ENCODE peak calls at places on chromosomes 13 and 19, in four cellular contexts. Q is GM23248, C is pancreas, P is SJSA1. K is an unnamed sample. For H3K27me3, the result is how much of the 10 kb centered on the place peaks cover.

GRCh38 chr19:16062789-16063188 is 13.5 kb upstream of the TPM4 start:
- DNase-seq in Q (no peak), C (no peak), P (no peak), K (peak)

GRCh38 chr13:30333601-30334000 is 26.2 kb upstream of the KATNAL1 start:
- DNase-seq in Q (no peak), P (no peak), C (no peak), K (no peak)

GRCh38 chr13:33351324-33351723 is 65.8 kb upstream of the STARD13 start:
- DNase-seq in Q (peak), C (no peak), P (no peak), K (peak)

GRCh38 chr13:49022472-49023144 is 46.9 kb downstream of the FNDC3A start:
- DNase-seq in C (no peak), P (no peak), Q (peak), K (no peak)

GRCh38 chr13:108266316-108266936 is 3.1 kb upstream of the TNFSF13B start:
- DNase-seq in P (no peak), Q (no peak), C (no peak), K (no peak)

GRCh38 chr19:32829345-32829896 is 40.1 kb downstream of the SLC7A9 start:
- DNase-seq in C (no peak), P (no peak), Q (no peak), K (no peak)

GRCh38 chr19:42313096-42313839 is at the start of gene TMEM145:
- DNase-seq in Q (peak), P (no peak), C (peak), K (no peak)

GRCh38 chr19:41888926-41889325 is 5.9 kb downstream of the ARHGEF1 start:
- DNase-seq in P (no peak), Q (no peak), C (no peak), K (no peak)

GRCh38 chr13:44629465-44630183 is 53.5 kb upstream of the TSC22D1 start:
- DNase-seq in Q (peak), P (no peak), C (no peak), K (no peak)

GRCh38 chr19:53870485-53870844 is 2.8 kb downstream of the MYADM start:
- DNase-seq in Q (no peak), P (no peak), C (peak), K (no peak)

GRCh38 chr13:45825124-45825650 is 26.4 kb downstream of the SIAH3 start:
- DNase-seq in C (no peak), Q (no peak), P (no peak), K (no peak)

GRCh38 chr13:81171065-81171647 is 830.2 kb upstream of the SPRY2 start:
- DNase-seq in Q (peak), P (no peak), C (no peak), K (no peak)

GRCh38 chr19:41922585-41922984 is 5.7 kb downstream of the ERFL start:
- DNase-seq in Q (no peak), P (no peak), C (no peak), K (no peak)

GRCh38 chr13:33471182-33471581 is 185.6 kb upstream of the STARD13 start:
- DNase-seq in C (no peak), Q (no peak), P (no peak), K (no peak)

GRCh38 chr19:32874605-32875004 is 5.0 kb upstream of the SLC7A9 start:
- DNase-seq in P (peak), Q (no peak), C (no peak), K (no peak)

GRCh38 chr13:33101835-33102234 is 85.6 kb downstream of the KL start:
- DNase-seq in P (no peak), C (no peak), Q (no peak), K (no peak)

GRCh38 chr19:2173841-2174577 is 10.3 kb downstream of the DOT1L start:
- DNase-seq in P (no peak), Q (no peak), C (peak), K (no peak)

GRCh38 chr13:97335488-97336134 is 98.4 kb upstream of the RAP2A start:
- DNase-seq in C (no peak), P (no peak), Q (no peak), K (no peak)

GRCh38 chr13:32791545-32792172 is 205.4 kb downstream of the PDS5B start:
- DNase-seq in C (no peak), P (no peak), Q (peak), K (no peak)

GRCh38 chr19:10290439-10290875 is 705 bp downstream of the ICAM5 start:
- DNase-seq in Q (peak), C (no peak), P (no peak), K (no peak)

GRCh38 chr13:35851238-35851814 is 279.9 kb downstream of the DCLK1 start:
- DNase-seq in P (no peak), C (no peak), Q (no peak), K (no peak)

GRCh38 chr19:18010149-18010548 is 2.2 kb downstream of the ARRDC2 start:
- DNase-seq in C (no peak), P (no peak), Q (no peak), K (no peak)

GRCh38 chr19:18017275-18018083 is 9.5 kb downstream of the ARRDC2 start:
- DNase-seq in P (no peak), Q (no peak), C (no peak), K (peak)

GRCh38 chr19:18013621-18014111 is 5.7 kb downstream of the ARRDC2 start:
- DNase-seq in C (no peak), P (no peak), Q (no peak), K (no peak)

GRCh38 chr19:18013210-18013609 is 5.2 kb downstream of the ARRDC2 start:
- DNase-seq in P (no peak), Q (no peak), C (no peak), K (no peak)

GRCh38 chr19:18014197-18014596 is 6.2 kb downstream of the ARRDC2 start:
- DNase-seq in P (no peak), Q (no peak), C (no peak), K (no peak)
- H3K4me3 ChIP-seq in P (no peak), Q (no peak), C (no peak), K (no peak)

DNA sequence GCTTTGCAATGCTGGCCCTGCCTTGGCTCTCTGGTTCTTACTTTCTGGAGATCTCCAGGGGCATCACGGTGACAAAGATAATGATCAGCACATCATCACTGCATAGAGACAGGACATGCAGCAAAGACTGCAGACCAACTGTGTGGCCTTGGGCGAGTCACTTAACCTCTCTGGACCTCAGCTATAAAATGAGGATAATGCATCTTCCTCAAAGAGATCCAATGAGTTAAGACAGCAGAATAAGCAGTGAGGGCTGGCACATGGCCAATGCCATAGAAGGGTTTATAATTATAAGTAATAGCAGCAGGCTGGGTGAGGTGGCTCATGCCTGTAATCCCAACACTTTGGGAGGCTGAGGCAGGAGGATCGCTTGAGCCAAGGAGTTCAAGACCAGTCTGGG is 2.4 kb downstream of the MAG start:
- DNase-seq in Q (peak), C (no peak), P (no peak), K (no peak)
- H3K27me3 ChIP-seq in Q (under half), C (under half), P (under half), K (half or more)

GRCh38 chr19:38676878-38677646 is 29.6 kb downstream of the ACTN4 start:
- DNase-seq in P (no peak), C (no peak), Q (no peak), K (no peak)

GRCh38 chr19:38678217-38678890 is 30.9 kb downstream of the ACTN4 start:
- DNase-seq in C (peak), Q (no peak), P (no peak), K (no peak)

GRCh38 chr19:38679839-38680238 is 32.4 kb downstream of the ACTN4 start:
- DNase-seq in Q (no peak), P (no peak), C (no peak), K (no peak)

GRCh38 chr19:38676023-38676877 is 28.8 kb downstream of the ACTN4 start:
- DNase-seq in C (peak), P (peak), Q (peak), K (peak)

GRCh38 chr19:38678891-38679494 is 31.5 kb downstream of the ACTN4 start:
- DNase-seq in P (no peak), C (peak), Q (no peak), K (no peak)
- H3K4me3 ChIP-seq in P (no peak), C (no peak), Q (no peak), K (no peak)

GRCh38 chr19:8550070-8550469 is 27.2 kb downstream of the MYO1F start:
- DNase-seq in P (no peak), C (no peak), Q (no peak), K (no peak)

GRCh38 chr19:8544168-8544567 is 30.2 kb upstream of the ZNF414 start:
- DNase-seq in P (no peak), C (no peak), Q (no peak), K (no peak)

DNA sequence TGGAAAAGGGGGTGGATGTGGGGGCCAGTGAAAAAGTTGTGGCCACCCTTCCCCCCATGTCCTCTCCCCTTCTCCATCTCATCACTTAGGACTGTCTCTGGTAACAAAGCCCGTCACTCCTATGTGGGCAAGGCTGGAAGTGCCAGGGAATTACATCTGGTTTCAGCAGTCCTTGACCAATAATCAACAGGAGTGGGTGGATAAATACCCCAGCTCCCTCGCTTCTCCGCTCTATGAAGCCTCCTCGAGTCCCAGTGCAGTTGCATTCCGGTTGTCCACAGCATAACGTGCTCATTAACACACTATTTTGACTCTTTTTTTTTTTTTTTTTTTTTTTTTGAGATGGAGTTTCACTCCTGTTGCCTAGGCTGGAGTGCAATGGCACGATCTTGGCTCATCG is 31.5 kb downstream of the MYO1F start:
- DNase-seq in P (no peak), C (no peak), Q (no peak), K (no peak)
- H3K27me3 ChIP-seq in P (under half), C (under half), Q (under half), K (under half)

GRCh38 chr19:35546532-35546931 is 1.1 kb downstream of the TMEM147 start:
- DNase-seq in P (no peak), Q (no peak), C (no peak), K (no peak)
- H3K4me3 ChIP-seq in P (peak), Q (peak), C (peak), K (peak)

DNA sequence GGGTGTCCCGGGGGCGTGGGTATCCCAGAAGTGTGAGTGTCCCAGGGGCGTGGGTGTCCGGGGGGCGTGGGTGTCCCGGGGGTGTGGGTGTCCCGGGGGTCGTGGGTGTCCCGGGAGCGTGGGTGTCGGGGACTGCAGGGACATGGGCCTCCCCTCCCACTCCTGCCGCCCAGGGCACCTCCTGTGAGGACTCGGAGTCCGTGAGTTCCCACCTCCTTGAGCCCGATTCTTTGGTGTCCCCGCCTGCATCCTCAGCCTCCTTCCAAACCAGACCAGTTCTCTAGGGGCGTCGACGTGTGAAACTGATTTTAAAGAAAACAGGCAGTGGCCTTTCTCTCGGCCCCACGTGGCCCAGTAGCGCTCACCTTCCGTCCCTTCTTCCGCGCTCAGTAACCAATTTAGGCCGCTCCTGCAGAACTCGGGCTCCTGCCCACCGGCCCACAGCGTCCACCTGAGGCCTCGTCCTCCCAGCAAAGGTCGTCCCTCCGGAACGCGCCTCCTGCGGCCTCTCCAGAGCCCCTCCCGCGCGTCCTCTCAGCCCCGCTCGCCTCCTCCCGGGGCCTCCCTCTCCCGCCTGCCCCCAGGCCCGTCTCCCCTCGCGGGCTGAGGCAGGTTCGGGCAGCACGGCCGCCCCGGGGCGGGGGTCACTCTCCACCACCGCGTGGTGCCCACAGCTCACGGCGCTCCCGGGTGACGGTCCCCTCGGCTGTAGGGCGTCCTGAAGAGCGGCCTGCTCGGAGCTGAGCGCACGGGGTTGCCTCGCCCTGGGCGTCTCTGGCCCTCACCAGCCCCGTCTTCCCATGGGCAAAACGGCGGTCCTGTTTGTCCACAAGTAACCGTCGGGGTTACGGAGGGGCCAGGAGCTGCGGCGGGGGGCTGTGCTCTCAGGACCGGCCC is 3.8 kb downstream of the F7 start:
- DNase-seq in Q (no peak), P (no peak), C (peak), K (no peak)
- H3K27me3 ChIP-seq in Q (under half), P (under half), C (under half), K (under half)

K was measured in heart right ventricle.